ENCODE peak calls at places on chromosomes 13 and 19, in seven cellular contexts. I, R, B, U, G, N and O are unnamed samples.

GRCh38 chr19:36152061-36152885 is at the start of gene COX7A1:
- DNase-seq in U (no peak), I (peak; percentile 18), B (peak; percentile 46), R (no peak), N (no peak), G (no peak), O (no peak)

GRCh38 chr13:78376033-78376432 is 227.3 kb downstream of the POU4F1 start:
- DNase-seq in U (no peak), B (no peak), G (no peak), N (no peak), I (no peak), R (no peak), O (no peak)

GRCh38 chr19:44356383-44357111 is at the start of gene ZNF112:
- DNase-seq in B (peak; percentile 96), R (peak; percentile 40), U (no peak), I (peak; percentile 91), N (peak; percentile 90), G (peak; percentile 67), O (peak; percentile 71)

GRCh38 chr19:3368441-3368795 is 2.0 kb downstream of the NFIC start:
- DNase-seq in U (no peak), I (no peak), N (no peak), G (no peak), B (no peak), R (no peak), O (no peak)

GRCh38 chr19:49916839-49917733 is 11.9 kb upstream of the ATF5 start:
- DNase-seq in U (no peak), I (no peak), R (no peak), G (no peak), N (no peak), B (no peak), O (no peak)

GRCh38 chr19:53942001-53942786 is 20.5 kb upstream of the CACNG8 start:
- DNase-seq in G (no peak), R (no peak), N (no peak), B (no peak), U (no peak), I (no peak), O (peak; percentile 23)

GRCh38 chr13:113806526-113806925 is 47.5 kb downstream of the TMEM255B start:
- DNase-seq in R (no peak), U (no peak), B (no peak), I (no peak), N (no peak), G (no peak), O (no peak)

GRCh38 chr13:38636756-38637155 is 50.1 kb upstream of the FREM2 start:
- DNase-seq in U (no peak), B (peak; percentile 88), I (no peak), R (no peak), G (no peak), N (no peak), O (peak; percentile 20)

GRCh38 chr13:62687727-62688126 is 1272.1 kb upstream of the PCDH20 start:
- DNase-seq in N (no peak), I (no peak), R (no peak), G (no peak), B (no peak), U (no peak), O (no peak)

GRCh38 chr19:13152854-13153626 is 2.8 kb downstream of the IER2 start:
- DNase-seq in I (peak; percentile 96), B (peak; percentile 97), R (peak; percentile 98), G (peak; percentile 91), N (peak; percentile 83), U (peak; percentile 98), O (peak; percentile 96)

GRCh38 chr13:114339779-114340534 is 25.7 kb downstream of the CHAMP1 start:
- DNase-seq in B (peak; percentile 74), G (peak; percentile 28), I (peak; percentile 22), N (no peak), R (peak; percentile 56), U (no peak), O (no peak)

GRCh38 chr13:57629391-57629804 is 2.1 kb upstream of the PCDH17 start:
- DNase-seq in B (peak; percentile 21), I (no peak), R (peak; percentile 4), G (no peak), U (no peak), N (peak; percentile 35), O (no peak)

GRCh38 chr13:113744197-113745000 is 14.6 kb upstream of the TMEM255B start:
- DNase-seq in N (no peak), G (no peak), I (no peak), B (no peak), U (no peak), R (no peak), O (no peak)

GRCh38 chr19:6033744-6034264 is 55.9 kb upstream of the RANBP3 start:
- DNase-seq in I (no peak), B (no peak), R (no peak), U (no peak), N (no peak), G (no peak), O (no peak)

GRCh38 chr19:47778954-47779351 is 450 bp downstream of the SELENOW start:
- DNase-seq in N (no peak), U (no peak), G (no peak), R (no peak), I (peak; percentile 14), B (peak; percentile 20), O (no peak)

GRCh38 chr13:97307882-97308624 is 85.9 kb downstream of the MBNL2 start:
- DNase-seq in G (no peak), B (peak; percentile 45), R (no peak), U (no peak), I (peak; percentile 74), N (peak; percentile 90), O (no peak)

GRCh38 chr13:56670563-56670962 is 470.2 kb upstream of the PRR20A start:
- DNase-seq in B (no peak), I (no peak), N (no peak), R (no peak), U (no peak), G (no peak), O (no peak)

GRCh38 chr19:1789282-1790020 is 22.6 kb downstream of the ATP8B3 start:
- DNase-seq in I (no peak), R (no peak), N (no peak), U (no peak), G (no peak), B (no peak), O (no peak)

GRCh38 chr19:42153606-42154405 is 21.6 kb upstream of the POU2F2 start:
- DNase-seq in N (no peak), R (no peak), G (no peak), U (no peak), I (no peak), B (no peak), O (no peak)

GRCh38 chr19:3516675-3517207 is 10.6 kb downstream of the FZR1 start:
- DNase-seq in I (no peak), N (no peak), G (no peak), U (peak; percentile 18), R (peak; percentile 70), B (peak; percentile 59), O (no peak)

GRCh38 chr19:18204394-18205179 is 745 bp upstream of the RAB3A start:
- DNase-seq in U (peak; percentile 27), N (no peak), B (no peak), R (no peak), I (no peak), G (no peak), O (peak; percentile 65)

GRCh38 chr19:38455031-38455430 is 21.5 kb downstream of the RYR1 start:
- DNase-seq in B (no peak), U (no peak), N (peak; percentile 15), I (no peak), R (no peak), G (no peak), O (peak; percentile 38)

GRCh38 chr13:60111726-60112125 is 52.0 kb downstream of the DIAPH3 start:
- DNase-seq in G (no peak), U (no peak), R (no peak), B (no peak), I (peak; percentile 12), N (peak; percentile 52), O (no peak)

GRCh38 chr19:41910992-41911888 is 17.0 kb downstream of the ERFL start:
- DNase-seq in G (no peak), N (no peak), B (no peak), I (no peak), U (no peak), R (no peak), O (no peak)

GRCh38 chr19:43432866-43433673 is 18.4 kb downstream of the TEX101 start:
- DNase-seq in U (peak; percentile 61), I (peak; percentile 47), B (peak; percentile 66), N (peak; percentile 12), G (no peak), R (peak; percentile 76), O (peak; percentile 49)

GRCh38 chr19:9792191-9793050 is 23.9 kb upstream of the ZNF846 start:
- DNase-seq in U (peak; percentile 92), I (peak; percentile 94), G (peak; percentile 88), R (peak; percentile 96), N (peak; percentile 82), B (peak; percentile 95), O (peak; percentile 88)

GRCh38 chr13:41216160-41216559 is 21.8 kb upstream of the KBTBD7 start:
- DNase-seq in G (peak; percentile 57), U (no peak), N (peak; percentile 59), R (no peak), I (peak; percentile 58), B (no peak), O (no peak)

GRCh38 chr19:55486043-55486970 is 1.3 kb downstream of the NAT14 start:
- DNase-seq in R (no peak), B (no peak), G (no peak), I (no peak), N (no peak), U (no peak), O (no peak)

GRCh38 chr19:3466630-3467029 is 13.7 kb downstream of the SMIM24 start:
- DNase-seq in B (no peak), N (no peak), I (no peak), R (no peak), G (no peak), U (no peak), O (no peak)

GRCh38 chr19:43718627-43719377 is 2.9 kb downstream of the IRGC start:
- DNase-seq in R (no peak), B (no peak), I (no peak), G (no peak), N (no peak), U (no peak), O (no peak)

GRCh38 chr13:50275392-50276063 is 260.3 kb downstream of the KCNRG start:
- DNase-seq in R (no peak), B (peak; percentile 8), I (no peak), G (no peak), U (no peak), N (no peak), O (no peak)

GRCh38 chr19:8484331-8484894 is 18.0 kb downstream of the PRAM1 start:
- DNase-seq in R (no peak), B (peak; percentile 71), U (no peak), G (no peak), N (no peak), I (no peak), O (no peak)

GRCh38 chr13:113064534-113065405 is 40.8 kb upstream of the F7 start:
- DNase-seq in B (no peak), I (peak; percentile 58), U (no peak), R (no peak), N (peak; percentile 66), G (no peak), O (no peak)

GRCh38 chr13:113159701-113160100 is 1.3 kb downstream of the PROZ start:
- DNase-seq in B (no peak), G (no peak), U (no peak), I (no peak), R (no peak), N (no peak), O (no peak)

GRCh38 chr19:41668315-41668714 is 19.8 kb downstream of the CEACAM7 start:
- DNase-seq in G (no peak), N (no peak), I (no peak), U (no peak), R (no peak), B (no peak), O (no peak)

GRCh38 chr19:36771275-36772231 is 1.1 kb downstream of the ZNF850 start:
- DNase-seq in U (no peak), B (peak; percentile 70), R (peak; percentile 66), N (peak; percentile 92), I (peak; percentile 89), G (peak; percentile 29), O (peak; percentile 14)

GRCh38 chr19:47122359-47123335 is 8.0 kb upstream of the SAE1 start:
- DNase-seq in N (peak; percentile 83), B (no peak), U (no peak), I (peak; percentile 71), R (no peak), G (no peak), O (no peak)

GRCh38 chr19:29535432-29535831 is 9.6 kb downstream of the VSTM2B start:
- DNase-seq in B (no peak), U (no peak), I (no peak), R (no peak), N (no peak), G (no peak), O (no peak)